ENCODE peak calls at places on chromosomes 6 and 20, in six cellular contexts. One of them, this sample, is unnamed.

GRCh38 chr6:140541288-140541687 is 1166.8 kb upstream of the CITED2 start:
- DNase-seq in progenitor cell of endocrine pancreas: no peak
- DNase-seq in CD4-positive, alpha-beta T cell: no peak
- DNase-seq in neural crest cell: no peak
- DNase-seq in fibroblast of the aortic adventitia: no peak
- DNase-seq in AG04450: no peak
- DNase-seq in this sample: no peak

GRCh38 chr20:16095241-16095640 is 478.0 kb downstream of the KIF16B start:
- DNase-seq in progenitor cell of endocrine pancreas: no peak
- DNase-seq in neural crest cell: no peak
- DNase-seq in AG04450: no peak
- DNase-seq in CD4-positive, alpha-beta T cell: no peak
- DNase-seq in fibroblast of the aortic adventitia: no peak
- DNase-seq in this sample: no peak

GRCh38 chr6:30935018-30935417 is 3.0 kb upstream of the SFTA2 start:
- DNase-seq in AG04450: no peak
- DNase-seq in fibroblast of the aortic adventitia: peak
- DNase-seq in neural crest cell: no peak
- DNase-seq in progenitor cell of endocrine pancreas: no peak
- DNase-seq in CD4-positive, alpha-beta T cell: no peak
- DNase-seq in this sample: no peak

GRCh38 chr6:36455486-36456027 is 12.8 kb downstream of the KCTD20 start:
- DNase-seq in AG04450: no peak
- DNase-seq in neural crest cell: no peak
- DNase-seq in progenitor cell of endocrine pancreas: no peak
- DNase-seq in CD4-positive, alpha-beta T cell: no peak
- DNase-seq in fibroblast of the aortic adventitia: no peak
- DNase-seq in this sample: no peak

GRCh38 chr6:107655245-107655644 is 165.3 kb downstream of the SOBP start:
- DNase-seq in progenitor cell of endocrine pancreas: no peak
- DNase-seq in fibroblast of the aortic adventitia: no peak
- DNase-seq in CD4-positive, alpha-beta T cell: no peak
- DNase-seq in neural crest cell: no peak
- DNase-seq in AG04450: no peak
- DNase-seq in this sample: no peak

GRCh38 chr20:24792641-24793495 is 156.2 kb upstream of the CST7 start:
- DNase-seq in neural crest cell: no peak
- DNase-seq in AG04450: no peak
- DNase-seq in CD4-positive, alpha-beta T cell: no peak
- DNase-seq in progenitor cell of endocrine pancreas: no peak
- DNase-seq in fibroblast of the aortic adventitia: no peak
- DNase-seq in this sample: no peak

GRCh38 chr6:43948527-43949450 is 178.5 kb downstream of the MRPL14 start:
- DNase-seq in CD4-positive, alpha-beta T cell: no peak
- DNase-seq in fibroblast of the aortic adventitia: peak
- DNase-seq in neural crest cell: no peak
- DNase-seq in AG04450: peak
- DNase-seq in progenitor cell of endocrine pancreas: no peak
- DNase-seq in this sample: no peak

GRCh38 chr6:20200761-20201160 is 11.5 kb downstream of the MBOAT1 start:
- DNase-seq in neural crest cell: no peak
- DNase-seq in progenitor cell of endocrine pancreas: no peak
- DNase-seq in AG04450: no peak
- DNase-seq in fibroblast of the aortic adventitia: no peak
- DNase-seq in CD4-positive, alpha-beta T cell: no peak
- DNase-seq in this sample: no peak

GRCh38 chr6:15316754-15317153 is 70.9 kb downstream of the JARID2 start:
- DNase-seq in progenitor cell of endocrine pancreas: no peak
- DNase-seq in AG04450: no peak
- DNase-seq in neural crest cell: no peak
- DNase-seq in CD4-positive, alpha-beta T cell: no peak
- DNase-seq in fibroblast of the aortic adventitia: no peak
- DNase-seq in this sample: no peak

GRCh38 chr6:142907544-142907943 is 37.4 kb downstream of the HIVEP2 start:
- DNase-seq in fibroblast of the aortic adventitia: no peak
- DNase-seq in AG04450: no peak
- DNase-seq in CD4-positive, alpha-beta T cell: peak
- DNase-seq in neural crest cell: no peak
- DNase-seq in progenitor cell of endocrine pancreas: no peak
- DNase-seq in this sample: no peak

GRCh38 chr20:39117486-39117885 is 155.3 kb downstream of the DHX35 start:
- DNase-seq in AG04450: no peak
- DNase-seq in fibroblast of the aortic adventitia: peak
- DNase-seq in neural crest cell: no peak
- DNase-seq in progenitor cell of endocrine pancreas: no peak
- DNase-seq in CD4-positive, alpha-beta T cell: no peak
- DNase-seq in this sample: no peak

GRCh38 chr6:45924763-45925342 is 90.8 kb downstream of the CLIC5 start:
- DNase-seq in CD4-positive, alpha-beta T cell: no peak
- DNase-seq in fibroblast of the aortic adventitia: no peak
- DNase-seq in neural crest cell: no peak
- DNase-seq in progenitor cell of endocrine pancreas: no peak
- DNase-seq in AG04450: no peak
- DNase-seq in this sample: no peak

GRCh38 chr6:149170564-149171452 is 146.7 kb upstream of the TAB2 start:
- DNase-seq in progenitor cell of endocrine pancreas: no peak
- DNase-seq in neural crest cell: no peak
- DNase-seq in AG04450: no peak
- DNase-seq in CD4-positive, alpha-beta T cell: no peak
- DNase-seq in fibroblast of the aortic adventitia: peak
- DNase-seq in this sample: no peak

GRCh38 chr6:134921980-134922313 is 28.0 kb downstream of the ALDH8A1 start:
- DNase-seq in fibroblast of the aortic adventitia: peak
- DNase-seq in AG04450: no peak
- DNase-seq in neural crest cell: no peak
- DNase-seq in progenitor cell of endocrine pancreas: no peak
- DNase-seq in CD4-positive, alpha-beta T cell: no peak
- DNase-seq in this sample: no peak

GRCh38 chr20:63847374-63848002 is 13.8 kb upstream of the ABHD16B start:
- DNase-seq in neural crest cell: no peak
- DNase-seq in AG04450: no peak
- DNase-seq in progenitor cell of endocrine pancreas: no peak
- DNase-seq in CD4-positive, alpha-beta T cell: no peak
- DNase-seq in fibroblast of the aortic adventitia: no peak
- DNase-seq in this sample: no peak

GRCh38 chr6:44645276-44645675 is 257.8 kb downstream of the CDC5L start:
- DNase-seq in neural crest cell: no peak
- DNase-seq in CD4-positive, alpha-beta T cell: no peak
- DNase-seq in AG04450: no peak
- DNase-seq in progenitor cell of endocrine pancreas: no peak
- DNase-seq in fibroblast of the aortic adventitia: no peak
- DNase-seq in this sample: no peak

GRCh38 chr6:37089783-37090182 is 80.2 kb upstream of the PIM1 start:
- DNase-seq in AG04450: no peak
- DNase-seq in neural crest cell: no peak
- DNase-seq in fibroblast of the aortic adventitia: no peak
- DNase-seq in progenitor cell of endocrine pancreas: no peak
- DNase-seq in CD4-positive, alpha-beta T cell: no peak
- DNase-seq in this sample: no peak

GRCh38 chr6:4192627-4193026 is 57.3 kb upstream of the ECI2 start:
- DNase-seq in AG04450: no peak
- DNase-seq in fibroblast of the aortic adventitia: no peak
- DNase-seq in neural crest cell: no peak
- DNase-seq in progenitor cell of endocrine pancreas: no peak
- DNase-seq in CD4-positive, alpha-beta T cell: no peak
- DNase-seq in this sample: no peak

GRCh38 chr20:63320041-63320511 is 27.1 kb downstream of the COL20A1 start:
- DNase-seq in progenitor cell of endocrine pancreas: no peak
- DNase-seq in AG04450: no peak
- DNase-seq in neural crest cell: no peak
- DNase-seq in CD4-positive, alpha-beta T cell: no peak
- DNase-seq in fibroblast of the aortic adventitia: no peak
- DNase-seq in this sample: no peak

GRCh38 chr6:47633141-47633540 is 65.2 kb upstream of the ADGRF4 start:
- DNase-seq in CD4-positive, alpha-beta T cell: no peak
- DNase-seq in progenitor cell of endocrine pancreas: no peak
- DNase-seq in fibroblast of the aortic adventitia: peak
- DNase-seq in AG04450: no peak
- DNase-seq in neural crest cell: no peak
- DNase-seq in this sample: no peak

GRCh38 chr6:34867484-34867883 is 20.4 kb downstream of the TAF11 start:
- DNase-seq in neural crest cell: no peak
- DNase-seq in progenitor cell of endocrine pancreas: no peak
- DNase-seq in CD4-positive, alpha-beta T cell: no peak
- DNase-seq in fibroblast of the aortic adventitia: no peak
- DNase-seq in AG04450: no peak
- DNase-seq in this sample: no peak

GRCh38 chr20:14406495-14406894 is 69.1 kb upstream of the FLRT3 start:
- DNase-seq in AG04450: no peak
- DNase-seq in neural crest cell: no peak
- DNase-seq in fibroblast of the aortic adventitia: peak
- DNase-seq in progenitor cell of endocrine pancreas: no peak
- DNase-seq in CD4-positive, alpha-beta T cell: no peak
- DNase-seq in this sample: no peak

DNA sequence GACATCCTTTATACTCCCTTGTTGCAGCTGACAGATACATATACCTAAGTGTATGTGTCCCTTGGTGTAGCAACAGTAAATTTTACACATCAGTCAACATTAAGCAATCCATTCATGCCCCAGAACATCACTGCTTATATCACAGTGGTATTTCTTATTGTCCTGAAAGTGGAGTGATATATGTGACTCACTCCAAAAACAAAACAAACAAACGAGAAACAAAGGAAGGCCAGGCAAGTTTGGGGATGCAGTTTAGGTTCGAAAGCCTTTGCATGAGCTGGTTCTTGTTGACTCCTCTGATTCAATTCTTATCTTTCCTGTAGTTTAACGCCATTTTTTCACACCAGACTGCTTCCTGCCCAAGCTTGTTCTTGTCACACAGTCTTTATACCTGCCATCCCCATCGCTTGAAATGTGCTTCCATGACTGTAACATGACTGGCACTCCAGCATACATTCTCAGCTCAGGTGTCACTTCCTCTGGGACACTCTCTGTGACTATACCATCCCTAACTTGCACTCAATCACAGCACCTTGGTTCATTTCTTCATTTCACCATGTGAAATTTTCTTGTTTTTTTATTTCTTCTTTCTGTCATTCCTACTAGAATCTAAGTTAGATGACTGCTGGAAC is 125.0 kb upstream of the TSHZ2 start:
- DNase-seq in neural crest cell: no peak
- DNase-seq in AG04450: no peak
- DNase-seq in progenitor cell of endocrine pancreas: no peak
- DNase-seq in fibroblast of the aortic adventitia: no peak
- DNase-seq in CD4-positive, alpha-beta T cell: no peak
- DNase-seq in this sample: no peak
- TF ChIP-seq CTCF in neural crest cell: no peak
- TF ChIP-seq CTCF in AG04450: no peak
- TF ChIP-seq CTCF in progenitor cell of endocrine pancreas: no peak
- TF ChIP-seq CTCF in fibroblast of the aortic adventitia: no peak
- TF ChIP-seq CTCF in CD4-positive, alpha-beta T cell: no peak
- TF ChIP-seq CTCF in this sample: no peak

GRCh38 chr20:36703530-36703929 is 42.4 kb downstream of the NDRG3 start:
- DNase-seq in fibroblast of the aortic adventitia: no peak
- DNase-seq in neural crest cell: no peak
- DNase-seq in CD4-positive, alpha-beta T cell: no peak
- DNase-seq in AG04450: no peak
- DNase-seq in progenitor cell of endocrine pancreas: no peak
- DNase-seq in this sample: no peak

DNA sequence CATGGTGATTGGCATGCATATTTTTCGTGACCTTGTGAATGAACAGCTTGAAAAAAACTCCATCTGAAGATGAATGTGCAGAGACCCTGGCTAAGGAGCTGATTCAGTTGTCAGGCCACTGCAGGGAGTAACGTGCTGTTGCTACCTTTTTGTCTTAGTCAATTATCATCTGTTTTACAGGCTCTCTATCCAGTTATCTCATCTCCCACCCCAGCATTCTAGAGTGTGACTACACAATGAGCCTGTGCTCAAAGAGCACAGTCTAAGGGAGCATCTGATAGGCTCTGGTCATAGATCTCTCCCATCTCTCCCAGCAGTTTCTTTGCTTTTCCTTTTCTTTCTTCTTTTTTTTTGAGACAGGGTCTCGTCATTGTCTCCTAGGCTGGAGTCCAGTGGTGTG is 45.5 kb downstream of the NDRG3 start:
- DNase-seq in AG04450: no peak
- DNase-seq in fibroblast of the aortic adventitia: no peak
- DNase-seq in CD4-positive, alpha-beta T cell: no peak
- DNase-seq in neural crest cell: no peak
- DNase-seq in progenitor cell of endocrine pancreas: no peak
- DNase-seq in this sample: no peak
- TF ChIP-seq CTCF in AG04450: no peak
- TF ChIP-seq CTCF in fibroblast of the aortic adventitia: no peak
- TF ChIP-seq CTCF in CD4-positive, alpha-beta T cell: no peak
- TF ChIP-seq CTCF in neural crest cell: no peak
- TF ChIP-seq CTCF in progenitor cell of endocrine pancreas: no peak
- TF ChIP-seq CTCF in this sample: no peak

DNA sequence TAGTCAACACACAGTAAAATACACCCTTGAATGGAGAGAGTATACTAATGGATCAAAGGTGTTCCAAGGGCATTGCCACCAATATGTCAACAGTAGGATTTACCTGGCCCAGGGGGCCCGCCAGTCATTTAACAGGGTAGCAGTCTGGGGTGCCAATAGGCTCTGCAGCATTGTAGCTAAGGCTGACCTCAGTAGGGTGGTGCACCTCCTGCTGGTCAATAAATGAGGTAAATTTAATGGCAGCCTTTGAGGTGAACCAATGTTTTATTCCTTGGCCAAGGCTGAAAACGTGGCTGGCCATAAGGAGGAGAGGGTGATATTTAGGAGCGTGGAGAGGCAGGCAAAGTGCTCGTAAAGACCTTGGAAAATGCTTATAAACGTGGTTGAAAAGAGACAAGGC is 147.2 kb downstream of the RPS12 start:
- DNase-seq in progenitor cell of endocrine pancreas: no peak
- DNase-seq in fibroblast of the aortic adventitia: no peak
- DNase-seq in neural crest cell: no peak
- DNase-seq in CD4-positive, alpha-beta T cell: no peak
- DNase-seq in AG04450: no peak
- DNase-seq in this sample: no peak
- TF ChIP-seq CTCF in progenitor cell of endocrine pancreas: no peak
- TF ChIP-seq CTCF in fibroblast of the aortic adventitia: no peak
- TF ChIP-seq CTCF in neural crest cell: peak
- TF ChIP-seq CTCF in CD4-positive, alpha-beta T cell: no peak
- TF ChIP-seq CTCF in AG04450: peak
- TF ChIP-seq CTCF in this sample: no peak

DNA sequence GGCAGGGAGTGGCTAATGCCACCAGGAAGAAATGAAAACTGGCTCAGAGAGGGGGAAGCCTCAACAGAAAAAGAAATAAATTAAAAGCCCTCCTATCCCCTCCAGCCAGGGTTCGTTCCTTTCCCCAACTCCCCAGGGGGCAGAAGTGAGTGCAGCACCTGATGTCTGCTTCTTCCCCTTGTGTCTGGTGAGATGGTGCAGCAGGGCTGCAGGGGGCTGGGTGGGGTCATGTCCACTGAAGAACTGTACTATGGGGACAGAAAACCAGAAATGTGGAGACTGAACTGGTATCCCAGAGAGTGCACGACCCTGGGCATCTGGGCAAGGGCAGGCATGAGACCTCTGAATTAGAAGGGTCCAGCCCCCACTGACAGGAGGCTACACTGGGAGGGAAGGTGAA is 4.0 kb downstream of the EGFL8 start:
- DNase-seq in AG04450: no peak
- DNase-seq in CD4-positive, alpha-beta T cell: no peak
- DNase-seq in neural crest cell: no peak
- DNase-seq in progenitor cell of endocrine pancreas: no peak
- DNase-seq in fibroblast of the aortic adventitia: no peak
- DNase-seq in this sample: no peak
- TF ChIP-seq CTCF in AG04450: no peak
- TF ChIP-seq CTCF in CD4-positive, alpha-beta T cell: no peak
- TF ChIP-seq CTCF in neural crest cell: no peak
- TF ChIP-seq CTCF in progenitor cell of endocrine pancreas: no peak
- TF ChIP-seq CTCF in fibroblast of the aortic adventitia: no peak
- TF ChIP-seq CTCF in this sample: no peak

GRCh38 chr6:157281570-157281969 is 41.7 kb downstream of the TMEM242 start:
- DNase-seq in fibroblast of the aortic adventitia: no peak
- DNase-seq in progenitor cell of endocrine pancreas: no peak
- DNase-seq in CD4-positive, alpha-beta T cell: no peak
- DNase-seq in AG04450: no peak
- DNase-seq in neural crest cell: no peak
- DNase-seq in this sample: no peak
- TF ChIP-seq CTCF in fibroblast of the aortic adventitia: peak
- TF ChIP-seq CTCF in progenitor cell of endocrine pancreas: peak
- TF ChIP-seq CTCF in CD4-positive, alpha-beta T cell: no peak
- TF ChIP-seq CTCF in AG04450: peak
- TF ChIP-seq CTCF in neural crest cell: peak
- TF ChIP-seq CTCF in this sample: no peak